ENCODE peak calls at places on chromosomes 3 and 15, in ten cellular contexts. D is breast epithelium, X is HCT116, Q is Peyer's patch, K is tibial nerve, B is transverse colon, R is NB4, N is H1, W is heart left ventricle, C is gastrocnemius medialis. F is an unnamed sample.

GRCh38 chr3:104805042-104805441 is 561.7 kb upstream of the ALCAM start:
- DNase-seq in B (no peak), K (no peak), X (no peak), C (no peak), D (no peak), R (no peak), W (no peak), Q (no peak), N (no peak), F (no peak)

GRCh38 chr3:45218578-45219390 is 7.3 kb downstream of the TMEM158 start:
- DNase-seq in W (no peak), N (no peak), Q (no peak), R (peak), C (peak), B (no peak), D (no peak), X (no peak), K (no peak), F (no peak)

GRCh38 chr15:27222479-27222878 is 251.5 kb downstream of the GABRG3 start:
- DNase-seq in W (no peak), R (no peak), X (no peak), B (no peak), Q (no peak), C (no peak), K (no peak), N (no peak), D (no peak), F (no peak)

GRCh38 chr15:49036650-49037545 is 9.3 kb downstream of the SECISBP2L start:
- DNase-seq in B (no peak), Q (no peak), X (no peak), W (no peak), R (no peak), K (no peak), D (no peak), C (no peak), N (no peak), F (peak)

GRCh38 chr3:174229916-174230315 is 629.2 kb upstream of the NAALADL2 start:
- DNase-seq in C (no peak), D (no peak), B (no peak), R (no peak), Q (no peak), K (no peak), W (no peak), N (no peak), X (no peak), F (no peak)

GRCh38 chr3:8607285-8608040 is 37.1 kb downstream of the SSUH2 start:
- DNase-seq in B (no peak), C (peak), X (peak), N (no peak), Q (no peak), D (no peak), W (peak), K (peak), R (peak), F (peak)

GRCh38 chr3:32508731-32509130 is 6.1 kb upstream of the CMTM6 start:
- DNase-seq in K (no peak), R (peak), C (no peak), W (no peak), N (no peak), B (peak), Q (no peak), X (no peak), D (no peak), F (no peak)

GRCh38 chr3:134607054-134608022 is 43.5 kb downstream of the KY start:
- DNase-seq in D (no peak), R (peak), C (no peak), N (no peak), Q (no peak), B (no peak), K (no peak), W (no peak), X (no peak), F (no peak)

GRCh38 chr3:132645058-132645457 is 14.6 kb downstream of the ACAD11 start:
- DNase-seq in K (no peak), R (no peak), X (no peak), Q (no peak), C (no peak), N (no peak), D (no peak), B (no peak), W (no peak), F (no peak)

GRCh38 chr3:31704651-31705179 is 172.0 kb downstream of the STT3B start:
- DNase-seq in Q (peak), B (peak), N (no peak), W (peak), C (peak), K (no peak), D (peak), X (peak), R (peak), F (peak)

GRCh38 chr3:17730318-17730967 is 12.0 kb downstream of the TBC1D5 start:
- DNase-seq in X (peak), D (no peak), B (peak), R (peak), C (no peak), N (no peak), W (peak), Q (no peak), K (no peak), F (peak)

GRCh38 chr3:72316501-72317279 is 531.6 kb downstream of the SHQ1 start:
- DNase-seq in B (peak), K (no peak), D (no peak), R (no peak), N (no peak), W (no peak), C (no peak), Q (peak), X (no peak), F (no peak)

GRCh38 chr3:42755681-42756578 is 17.1 kb downstream of the CCDC13 start:
- DNase-seq in W (no peak), X (no peak), B (peak), Q (peak), R (peak), N (no peak), K (no peak), C (no peak), D (no peak), F (peak)

GRCh38 chr3:100993309-100993708 is at the start of gene ABI3BP:
- DNase-seq in X (peak), B (peak), W (peak), K (peak), N (no peak), Q (peak), C (peak), R (peak), D (no peak), F (peak)

GRCh38 chr3:98986073-98986472 is 84.6 kb upstream of the DCBLD2 start:
- DNase-seq in R (no peak), C (no peak), Q (no peak), X (peak), N (peak), B (no peak), D (no peak), K (no peak), W (no peak), F (peak)

GRCh38 chr15:99604865-99605264 is 39.1 kb downstream of the MEF2A start:
- DNase-seq in R (no peak), X (no peak), K (no peak), D (no peak), B (no peak), C (peak), N (no peak), W (no peak), Q (no peak), F (no peak)

GRCh38 chr3:59862686-59863085 is 812.9 kb upstream of the CFAP20DC start:
- DNase-seq in N (no peak), X (no peak), C (no peak), Q (no peak), D (no peak), B (no peak), R (no peak), K (no peak), W (no peak), F (peak)

DNA sequence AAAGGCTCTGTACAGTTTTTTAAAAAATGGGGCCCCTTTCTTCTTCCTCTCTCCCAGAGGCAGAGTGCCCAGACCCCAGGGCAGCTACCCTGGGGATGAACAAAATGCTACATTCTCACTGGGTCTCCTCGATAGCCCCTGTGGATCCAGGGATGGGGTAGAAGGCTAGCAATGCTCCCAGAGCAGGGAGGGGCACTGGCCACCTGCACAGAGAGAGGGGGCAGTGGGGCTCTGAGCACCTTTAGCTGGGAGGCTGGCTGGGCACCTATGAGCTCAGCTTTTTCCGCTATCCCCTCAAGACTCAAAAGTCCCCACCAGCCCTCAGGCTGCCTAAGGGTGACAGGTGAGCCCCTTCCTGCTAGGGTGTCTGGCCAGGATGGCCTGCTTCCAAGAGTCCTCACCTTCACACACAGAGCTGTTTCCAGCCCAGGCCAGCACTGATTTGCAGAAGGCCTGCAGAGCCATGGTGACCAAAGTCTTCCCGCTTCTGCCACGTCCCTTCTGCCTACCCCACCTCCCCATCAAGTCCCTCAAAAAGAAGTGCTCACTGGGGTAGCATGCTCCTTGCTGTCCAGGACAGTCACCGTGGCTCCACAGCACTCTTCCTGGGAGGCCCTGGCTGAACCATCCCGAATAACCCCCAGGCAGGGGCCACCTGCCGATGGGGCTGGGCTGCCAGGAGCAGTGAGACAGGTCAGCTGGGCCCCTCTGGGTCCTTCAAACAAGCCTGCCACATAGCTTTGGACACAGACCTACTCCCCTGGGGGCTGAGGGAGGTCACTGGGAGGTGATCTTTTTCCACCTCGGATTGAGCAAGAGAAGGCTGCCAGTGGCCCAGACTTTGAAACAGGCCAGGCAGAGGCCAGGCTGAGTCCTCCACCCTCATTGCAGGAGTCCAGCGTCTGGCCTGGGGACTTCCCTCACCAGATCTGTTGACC is 20.4 kb downstream of the BMF start:
- DNase-seq in N (no peak), D (no peak), B (no peak), Q (no peak), C (no peak), W (peak), R (peak), K (no peak), X (no peak), F (no peak)
- TF ChIP-seq POLR2A in N (no peak), D (no peak), B (no peak), Q (no peak), C (no peak), W (no peak), R (no peak), K (no peak), X (no peak), F (no peak)

GRCh38 chr15:63600001-63600645 is 2.9 kb downstream of the FBXL22 start:
- DNase-seq in Q (no peak), D (no peak), R (peak), X (no peak), K (no peak), N (no peak), B (no peak), C (no peak), W (no peak), F (no peak)

GRCh38 chr15:63599401-63600000 is 2.3 kb downstream of the FBXL22 start:
- DNase-seq in X (no peak), N (no peak), B (peak), R (peak), Q (peak), C (peak), K (no peak), D (peak), W (peak), F (peak)

GRCh38 chr15:63601727-63602185 is 4.6 kb downstream of the FBXL22 start:
- DNase-seq in K (no peak), N (no peak), Q (peak), D (no peak), X (no peak), B (peak), W (no peak), C (no peak), R (no peak), F (no peak)

GRCh38 chr15:63601026-63601726 is 4.0 kb downstream of the FBXL22 start:
- DNase-seq in B (peak), C (no peak), D (no peak), X (no peak), R (peak), W (peak), K (no peak), Q (peak), N (no peak), F (peak)

DNA sequence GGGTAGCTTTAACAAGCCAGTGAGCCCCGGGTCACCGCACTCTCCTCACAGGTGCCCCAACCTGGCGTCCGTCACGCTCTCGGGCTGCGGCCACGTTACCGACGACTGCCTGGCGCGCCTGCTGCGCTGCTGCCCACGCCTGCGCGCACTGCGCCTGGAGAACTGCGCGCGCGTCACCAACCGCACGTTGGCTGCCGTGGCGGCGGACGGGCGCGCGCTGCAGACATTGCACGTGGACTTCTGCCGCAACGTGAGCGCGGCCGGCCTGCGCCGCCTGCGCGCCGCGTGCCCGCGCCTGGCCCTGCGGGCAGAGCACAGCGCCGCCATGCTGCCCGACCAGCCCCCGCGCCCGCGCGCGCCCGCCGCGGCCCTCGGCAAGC is 3.4 kb downstream of the FBXL22 start:
- DNase-seq in K (peak), D (peak), R (peak), W (peak), N (no peak), B (peak), C (peak), X (peak), Q (peak), F (peak)
- TF ChIP-seq POLR2A in K (peak), D (peak), R (peak), W (peak), N (peak), B (peak), C (peak), X (peak), Q (peak), F (peak)

GRCh38 chr3:125645613-125646012 is 50.3 kb upstream of the OSBPL11 start:
- DNase-seq in R (no peak), W (no peak), N (no peak), K (no peak), C (no peak), B (no peak), X (no peak), Q (no peak), D (no peak), F (no peak)

GRCh38 chr3:125644036-125645025 is 49.0 kb upstream of the OSBPL11 start:
- DNase-seq in C (peak), B (peak), D (no peak), N (no peak), K (peak), Q (no peak), W (peak), R (no peak), X (no peak), F (no peak)

GRCh38 chr3:125647318-125648014 is 52.2 kb upstream of the OSBPL11 start:
- DNase-seq in K (no peak), R (no peak), B (peak), C (no peak), W (no peak), X (peak), Q (peak), D (no peak), N (peak), F (no peak)

GRCh38 chr3:125641901-125642300 is 46.6 kb upstream of the OSBPL11 start:
- DNase-seq in Q (no peak), B (no peak), N (no peak), R (no peak), X (no peak), C (no peak), K (no peak), D (no peak), W (no peak), F (no peak)

GRCh38 chr3:125643127-125643526 is 47.8 kb upstream of the OSBPL11 start:
- DNase-seq in C (no peak), B (no peak), Q (no peak), W (no peak), N (no peak), D (no peak), R (no peak), X (no peak), K (no peak), F (no peak)
- TF ChIP-seq POLR2A in C (no peak), B (no peak), Q (no peak), W (no peak), N (no peak), D (no peak), R (no peak), X (no peak), K (no peak), F (no peak)

GRCh38 chr3:66392512-66392911 is 108.3 kb downstream of the LRIG1 start:
- DNase-seq in R (no peak), X (no peak), C (no peak), B (no peak), W (no peak), K (no peak), N (no peak), Q (no peak), D (no peak), F (no peak)

GRCh38 chr3:66392966-66393485 is 107.8 kb downstream of the LRIG1 start:
- DNase-seq in R (no peak), B (no peak), N (no peak), X (no peak), K (no peak), C (no peak), Q (no peak), D (no peak), W (no peak), F (no peak)

GRCh38 chr3:66394261-66395249 is 106.3 kb downstream of the LRIG1 start:
- DNase-seq in D (no peak), R (no peak), N (no peak), B (no peak), W (no peak), C (no peak), K (no peak), Q (peak), X (no peak), F (no peak)

GRCh38 chr3:66395635-66396034 is 105.2 kb downstream of the LRIG1 start:
- DNase-seq in X (no peak), D (no peak), W (no peak), K (no peak), R (no peak), B (no peak), N (no peak), C (no peak), Q (peak), F (no peak)

GRCh38 chr3:66393486-66394260 is 107.1 kb downstream of the LRIG1 start:
- DNase-seq in W (no peak), Q (no peak), X (no peak), D (no peak), K (no peak), B (no peak), N (no peak), C (no peak), R (peak), F (no peak)
- TF ChIP-seq POLR2A in W (no peak), Q (no peak), X (no peak), D (no peak), K (no peak), B (no peak), N (no peak), C (no peak), R (no peak), F (no peak)

F was measured in erythroblast.